ENCODE peak calls at places on chromosomes 11 and 22, in eight cellular contexts. E, U, G, M, Q, I, C and Y are unnamed samples.

GRCh38 chr22:28813772-28814518 is 13.6 kb upstream of the XBP1 start:
- DNase-seq in M (no peak), G (no peak), I (no peak), C (no peak), E (no peak), U (peak), Q (no peak), Y (no peak)

GRCh38 chr11:429391-429790 is 12.4 kb downstream of the ANO9 start:
- DNase-seq in C (no peak), M (no peak), I (no peak), E (no peak), Q (no peak), U (no peak), G (no peak), Y (no peak)

GRCh38 chr22:24434472-24435322 is 7.3 kb downstream of the ADORA2A start:
- DNase-seq in C (no peak), I (peak), Q (peak), E (no peak), G (no peak), U (peak), M (no peak), Y (peak)

GRCh38 chr11:76785513-76785912 is 2.4 kb downstream of the TSKU start:
- DNase-seq in E (no peak), G (no peak), U (no peak), Q (no peak), M (no peak), I (no peak), C (no peak), Y (no peak)

GRCh38 chr11:45094958-45095690 is 51.3 kb upstream of the PRDM11 start:
- DNase-seq in E (no peak), M (no peak), G (no peak), Q (no peak), I (no peak), C (no peak), U (no peak), Y (no peak)

GRCh38 chr11:66280428-66280827 is 2.5 kb downstream of the CNIH2 start:
- DNase-seq in C (peak), Q (no peak), E (no peak), U (no peak), I (no peak), M (no peak), G (no peak), Y (no peak)

GRCh38 chr11:111064118-111064517 is 181.4 kb upstream of the POU2AF2 start:
- DNase-seq in C (no peak), G (no peak), U (no peak), E (peak), Q (no peak), M (no peak), I (no peak), Y (no peak)

GRCh38 chr11:133134561-133135173 is 397.6 kb downstream of the OPCML start:
- DNase-seq in E (peak), U (no peak), C (peak), G (peak), I (peak), M (peak), Q (peak), Y (peak)

GRCh38 chr11:119580751-119581150 is 148.2 kb downstream of the NECTIN1 start:
- DNase-seq in E (no peak), Q (no peak), M (no peak), I (no peak), U (no peak), G (no peak), C (no peak), Y (no peak)

GRCh38 chr11:33525789-33526188 is 174.8 kb downstream of the C11orf91 start:
- DNase-seq in M (no peak), I (no peak), C (no peak), E (no peak), U (no peak), G (no peak), Q (no peak), Y (no peak)

GRCh38 chr11:128324531-128325141 is 262.7 kb downstream of the ETS1 start:
- DNase-seq in E (no peak), I (peak), M (no peak), C (no peak), G (no peak), U (no peak), Q (no peak), Y (no peak)

GRCh38 chr11:93196816-93197382 is 892 bp downstream of the SLC36A4 start:
- DNase-seq in E (no peak), G (peak), Q (peak), U (no peak), C (no peak), M (no peak), I (no peak), Y (no peak)

GRCh38 chr11:82494988-82495432 is 238.7 kb downstream of the FAM181B start:
- DNase-seq in U (no peak), G (peak), M (peak), E (no peak), C (peak), Q (peak), I (no peak), Y (no peak)

GRCh38 chr11:1573847-1574255 is 1.8 kb upstream of the DUSP8 start:
- DNase-seq in M (no peak), C (peak), G (no peak), Q (no peak), U (no peak), E (no peak), I (no peak), Y (no peak)